ENCODE peak calls at places on chromosomes 2 and 18, in four cellular contexts. T is epithelial cell of esophagus, C is B cell, G is suprapubic skin. O is an unnamed sample.

GRCh38 chr2:79530443-79530842 is 17.6 kb downstream of the CTNNA2 start:
- DNase-seq in C (no peak), T (no peak), G (no peak), O (no peak)

GRCh38 chr2:169828141-169828811 is 1.0 kb downstream of the UBR3 start:
- DNase-seq in T (peak), C (peak), G (peak), O (peak)

GRCh38 chr18:48674198-48674721 is 135.4 kb downstream of the CTIF start:
- DNase-seq in G (no peak), C (no peak), T (no peak), O (no peak)

GRCh38 chr2:174774828-174775227 is 10.6 kb upstream of the CHRNA1 start:
- DNase-seq in T (no peak), C (no peak), G (no peak), O (no peak)

GRCh38 chr2:200317975-200318374 is 11.5 kb downstream of the SPATS2L start:
- DNase-seq in G (no peak), T (no peak), C (no peak), O (no peak)

GRCh38 chr18:26621161-26622026 is 73.0 kb upstream of the KCTD1 start:
- DNase-seq in C (no peak), T (peak), G (no peak), O (peak)

GRCh38 chr18:58967643-58968291 is 103.1 kb downstream of the ZNF532 start:
- DNase-seq in T (no peak), G (no peak), C (no peak), O (no peak)

GRCh38 chr2:205188516-205189138 is 493.7 kb upstream of the NRP2 start:
- DNase-seq in T (peak), C (no peak), G (peak), O (no peak)

GRCh38 chr2:6074303-6074702 is 382.1 kb downstream of the SOX11 start:
- DNase-seq in T (no peak), C (no peak), G (no peak), O (no peak)

GRCh38 chr2:219995409-219995808 is 368.0 kb downstream of the SLC4A3 start:
- DNase-seq in T (no peak), C (no peak), G (no peak), O (no peak)

GRCh38 chr2:25362564-25363145 is 20.9 kb upstream of the DNMT3A start:
- DNase-seq in G (no peak), C (peak), T (peak), O (peak)

GRCh38 chr2:44075536-44075935 is 79.7 kb upstream of the LRPPRC start:
- DNase-seq in C (no peak), G (peak), T (no peak), O (no peak)

GRCh38 chr2:10385933-10386773 is 62.0 kb downstream of the ODC1 start:
- DNase-seq in C (no peak), G (no peak), T (peak), O (no peak)

GRCh38 chr2:147829106-147829505 is 15.7 kb upstream of the ACVR2A start:
- DNase-seq in G (no peak), C (no peak), T (peak), O (no peak)

GRCh38 chr2:34998726-34999125 is 1356.9 kb upstream of the CRIM1 start:
- DNase-seq in C (no peak), G (no peak), T (no peak), O (no peak)

GRCh38 chr2:126900646-126901319 is 2.1 kb downstream of the TEX51 start:
- DNase-seq in G (no peak), T (no peak), C (no peak), O (no peak)

GRCh38 chr18:63342206-63342605 is 22.6 kb upstream of the BCL2 start:
- DNase-seq in C (no peak), G (no peak), T (peak), O (peak)

GRCh38 chr2:54572262-54572635 is 116.1 kb downstream of the SPTBN1 start:
- DNase-seq in G (no peak), T (peak), C (no peak), O (no peak)

GRCh38 chr2:232539298-232540231 is at the start of gene CHRNG:
- DNase-seq in C (no peak), T (no peak), G (no peak), O (no peak)

GRCh38 chr2:188582206-188582605 is 290.5 kb downstream of the GULP1 start:
- DNase-seq in G (no peak), T (peak), C (no peak), O (no peak)

GRCh38 chr18:79863161-79863945 is 65.6 kb downstream of the KCNG2 start:
- DNase-seq in G (peak), C (no peak), T (no peak), O (no peak)

GRCh38 chr2:37590119-37590571 is 81.3 kb downstream of the CDC42EP3 start:
- DNase-seq in T (no peak), C (no peak), G (no peak), O (no peak)

GRCh38 chr2:29765711-29766110 is 155.7 kb downstream of the ALK start:
- DNase-seq in C (no peak), G (no peak), T (no peak), O (no peak)

GRCh38 chr2:24832991-24833671 is 39.9 kb downstream of the CENPO start:
- DNase-seq in C (no peak), G (peak), T (no peak), O (no peak)

GRCh38 chr2:158178646-158179045 is 77.0 kb downstream of the UPP2 start:
- DNase-seq in T (no peak), G (no peak), C (no peak), O (no peak)

GRCh38 chr2:79235135-79235534 is 75.6 kb upstream of the REG3A start:
- DNase-seq in G (no peak), C (no peak), T (no peak), O (no peak)

GRCh38 chr2:168397629-168398028 is 58.4 kb upstream of the CERS6 start:
- DNase-seq in T (no peak), G (no peak), C (no peak), O (no peak)

GRCh38 chr2:168244318-168244717 is 3.1 kb downstream of the STK39 start:
- DNase-seq in T (peak), G (no peak), C (peak), O (no peak)

GRCh38 chr2:28621172-28622100 is 125.6 kb downstream of the PLB1 start:
- DNase-seq in G (peak), C (peak), T (peak), O (peak)

GRCh38 chr2:54336136-54336976 is 80.3 kb upstream of the TSPYL6 start:
- DNase-seq in T (no peak), G (no peak), C (no peak), O (no peak)

GRCh38 chr18:51250458-51251024 is 53.1 kb upstream of the MEX3C start:
- DNase-seq in C (no peak), G (no peak), T (no peak), O (no peak)

GRCh38 chr18:37124511-37124910 is 295.6 kb downstream of the KIAA1328 start:
- DNase-seq in G (no peak), C (no peak), T (peak), O (no peak)

GRCh38 chr2:88690591-88691338 is 708 bp upstream of the RPIA start:
- DNase-seq in G (peak), T (peak), C (peak), O (peak)

GRCh38 chr2:240347949-240348500 is 87.4 kb upstream of the GPC1 start:
- DNase-seq in T (no peak), G (no peak), C (no peak), O (no peak)

GRCh38 chr2:158676696-158677095 is 118.4 kb upstream of the DAPL1 start:
- DNase-seq in T (no peak), C (no peak), G (no peak), O (no peak)

GRCh38 chr18:12628706-12629702 is 28.9 kb downstream of the SPIRE1 start:
- DNase-seq in G (no peak), T (peak), C (no peak), O (no peak)

GRCh38 chr2:23518481-23519333 is 133.7 kb downstream of the KLHL29 start:
- DNase-seq in T (no peak), G (no peak), C (no peak), O (no peak)

GRCh38 chr2:26652361-26653041 is 11.3 kb upstream of the CIB4 start:
- DNase-seq in C (no peak), G (no peak), T (no peak), O (no peak)

GRCh38 chr2:100632759-100633158 is 70.0 kb downstream of the PDCL3 start:
- DNase-seq in T (no peak), C (no peak), G (no peak), O (no peak)
- TF ChIP-seq CTCF in T (no peak), C (no peak), G (no peak), O (no peak)

GRCh38 chr2:192236136-192236535 is 41.4 kb upstream of the TMEFF2 start:
- DNase-seq in T (no peak), C (no peak), G (no peak), O (no peak)
- TF ChIP-seq CTCF in T (no peak), C (no peak), G (no peak), O (no peak)

GRCh38 chr2:69209482-69209881 is 177.5 kb downstream of the GFPT1 start:
- DNase-seq in G (no peak), C (no peak), T (no peak), O (no peak)

GRCh38 chr2:69211111-69211510 is 175.9 kb downstream of the GFPT1 start:
- DNase-seq in C (no peak), G (no peak), T (no peak), O (no peak)

GRCh38 chr2:69210386-69210785 is 176.6 kb downstream of the GFPT1 start:
- DNase-seq in T (no peak), C (no peak), G (no peak), O (no peak)

GRCh38 chr2:69205491-69205890 is 181.5 kb downstream of the GFPT1 start:
- DNase-seq in G (no peak), T (no peak), C (no peak), O (no peak)

DNA sequence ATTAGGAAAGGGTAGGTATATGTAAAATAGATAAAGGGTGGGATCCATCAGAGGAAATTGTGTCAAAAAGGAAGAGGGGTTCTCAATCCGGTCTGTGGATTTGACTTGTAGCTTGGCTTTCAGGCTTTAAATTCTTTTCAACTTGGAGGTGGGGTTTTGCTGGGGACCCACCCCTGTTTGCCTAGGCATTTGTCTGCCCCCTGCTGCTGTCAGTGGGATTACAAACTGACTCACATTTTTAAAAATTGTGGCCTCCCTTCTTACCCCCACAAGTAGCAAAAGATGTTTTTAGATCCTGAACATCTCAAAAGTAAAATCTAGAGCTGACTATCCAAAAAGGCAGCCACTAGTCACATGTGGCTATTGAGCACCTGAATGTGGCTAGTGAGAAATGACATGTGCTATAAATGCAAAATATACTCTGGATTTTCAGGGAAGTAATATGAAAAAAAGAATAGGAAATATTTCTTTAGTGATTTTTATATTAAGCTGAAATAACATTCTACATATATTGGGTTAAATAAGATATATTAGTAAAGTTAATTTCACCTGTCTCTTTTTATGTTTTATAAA is 178.9 kb downstream of the GFPT1 start:
- DNase-seq in C (no peak), T (no peak), G (no peak), O (no peak)
- TF ChIP-seq CTCF in C (no peak), T (peak), G (no peak), O (no peak)

GRCh38 chr2:165563468-165564225 is 94.1 kb downstream of the CSRNP3 start:
- DNase-seq in T (no peak), G (no peak), C (no peak), O (no peak)
- TF ChIP-seq CTCF in T (no peak), G (no peak), C (no peak), O (no peak)

DNA sequence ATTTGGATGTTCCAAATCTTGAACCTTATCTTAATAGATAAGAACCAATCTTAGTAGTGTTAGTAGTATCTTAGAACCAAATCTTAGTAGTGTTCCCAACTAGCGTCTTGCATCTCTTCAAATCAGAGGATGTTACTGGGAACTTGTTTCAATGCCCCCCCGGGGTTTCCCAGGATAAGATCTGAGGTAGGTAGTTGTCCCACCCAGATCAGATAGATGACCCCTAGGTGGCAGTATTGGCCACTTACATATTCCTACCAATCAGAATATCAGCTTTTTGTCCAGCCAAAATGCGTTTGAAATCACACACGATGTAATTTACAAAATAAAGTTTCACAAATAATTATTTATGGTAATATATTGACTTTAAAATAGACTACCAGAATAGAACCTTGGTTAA is 314.8 kb downstream of the MBD2 start:
- DNase-seq in G (no peak), T (peak), C (no peak), O (peak)
- TF ChIP-seq CTCF in G (no peak), T (peak), C (no peak), O (no peak)

GRCh38 chr2:194545978-194546377 is 1111.0 kb upstream of the SLC39A10 start:
- DNase-seq in G (no peak), C (no peak), T (peak), O (no peak)
- TF ChIP-seq CTCF in G (no peak), C (no peak), T (peak), O (no peak)

DNA sequence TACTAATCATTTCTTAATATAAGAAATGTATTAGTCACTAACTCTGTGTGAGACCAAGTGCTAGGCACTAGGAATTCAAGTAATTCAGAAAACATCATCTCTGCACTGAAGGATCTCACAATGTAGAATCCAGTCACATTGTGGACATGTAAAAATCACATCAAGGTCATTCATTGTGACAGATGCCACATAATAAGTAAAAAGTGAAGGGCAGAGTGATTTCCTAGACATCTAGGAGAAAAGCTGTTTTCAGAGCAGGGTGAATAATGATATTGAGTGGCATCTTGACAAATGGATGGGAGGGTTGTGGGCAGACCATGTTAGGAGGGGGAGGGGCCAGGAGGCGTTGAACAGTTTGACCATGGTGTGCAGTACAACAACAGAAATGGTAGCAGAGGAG is 93.8 kb downstream of the DTNA start:
- DNase-seq in C (no peak), T (no peak), G (no peak), O (no peak)
- TF ChIP-seq CTCF in C (no peak), T (no peak), G (no peak), O (no peak)